ENCODE peak calls at places on chromosome X, in eight cellular contexts. G is RWPE2, W is pancreas, X is tibial nerve, T is left lung, N is sigmoid colon, I is H1, F is colonic mucosa. S is an unnamed sample. For H3K36me3, the result is how much of the 10 kb centered on the place peaks cover.

GRCh38 chrX:42519666-42520231 is 258.2 kb downstream of the PPP1R2C start:
- DNase-seq in G (no peak), W (no peak), X (no peak), T (no peak), N (no peak), I (no peak), F (no peak), S (no peak)

GRCh38 chrX:15619053-15619772 is 18.5 kb upstream of the ACE2 start:
- DNase-seq in G (no peak), W (no peak), X (no peak), T (no peak), N (no peak), I (no peak), F (peak), S (no peak)

GRCh38 chrX:152733261-152733975 is at the start of the genes CSAG1 and MAGEA12:
- DNase-seq in G (no peak), W (peak), X (no peak), T (no peak), N (no peak), I (no peak), F (no peak), S (no peak)

GRCh38 chrX:52983526-52983925 is 25.2 kb upstream of the FAM156A start:
- DNase-seq in G (no peak), W (no peak), X (no peak), T (no peak), N (peak), I (no peak), F (no peak), S (no peak)

GRCh38 chrX:40479777-40480318 is 100.9 kb upstream of the ATP6AP2 start:
- DNase-seq in G (no peak), W (no peak), X (no peak), T (no peak), N (no peak), I (no peak), F (no peak), S (no peak)

GRCh38 chrX:40061871-40062524 is 35.8 kb downstream of the BCOR start:
- DNase-seq in G (no peak), W (no peak), X (no peak), T (no peak), N (no peak), I (no peak), F (no peak), S (no peak)

GRCh38 chrX:102154218-102154860 is 1.4 kb downstream of the BEX5 start:
- DNase-seq in G (no peak), W (peak), X (no peak), T (no peak), N (no peak), I (peak), F (peak), S (no peak)

GRCh38 chrX:5681159-5681558 is 547.5 kb downstream of the NLGN4X start:
- DNase-seq in G (no peak), W (no peak), X (no peak), T (no peak), N (no peak), I (no peak), F (no peak), S (peak)

GRCh38 chrX:155048997-155049619 is 21.8 kb downstream of the CMC4 start:
- DNase-seq in G (no peak), W (peak), X (no peak), T (no peak), N (peak), I (no peak), F (peak), S (peak)

GRCh38 chrX:110004210-110004609 is 1.3 kb downstream of the TMEM164 start:
- DNase-seq in G (no peak), W (peak), X (no peak), T (peak), N (no peak), I (no peak), F (peak), S (no peak)

GRCh38 chrX:68895339-68896250 is 66.8 kb downstream of the EFNB1 start:
- DNase-seq in G (peak), W (peak), X (peak), T (no peak), N (peak), I (no peak), F (peak), S (no peak)

GRCh38 chrX:20066968-20067708 is 49.6 kb downstream of the MAP7D2 start:
- DNase-seq in G (no peak), W (no peak), X (no peak), T (no peak), N (no peak), I (no peak), F (peak), S (no peak)

GRCh38 chrX:140821280-140821679 is 111.7 kb downstream of the LINC00632 start:
- DNase-seq in G (no peak), W (no peak), X (no peak), T (no peak), N (no peak), I (peak), F (no peak), S (no peak)

GRCh38 chrX:120680090-120680489 is 50.2 kb upstream of the C1GALT1C1 start:
- DNase-seq in G (no peak), W (no peak), X (no peak), T (no peak), N (no peak), I (no peak), F (no peak), S (no peak)

GRCh38 chrX:47556045-47556623 is 4.9 kb upstream of the ARAF start:
- DNase-seq in G (peak), W (peak), X (peak), T (peak), N (peak), I (peak), F (peak), S (no peak)

GRCh38 chrX:151776113-151776790 is 41.7 kb downstream of the CNGA2 start:
- DNase-seq in G (no peak), W (no peak), X (no peak), T (no peak), N (no peak), I (no peak), F (no peak), S (no peak)

GRCh38 chrX:40173662-40174593 is 76.2 kb upstream of the BCOR start:
- DNase-seq in G (no peak), W (peak), X (no peak), T (peak), N (peak), I (no peak), F (peak), S (no peak)

GRCh38 chrX:71118032-71118984 is at the start of gene MED12:
- DNase-seq in G (peak), W (peak), X (peak), T (peak), N (peak), I (no peak), F (peak), S (no peak)

GRCh38 chrX:118968031-118968430 is 6.4 kb upstream of the LONRF3 start:
- DNase-seq in G (no peak), W (no peak), X (no peak), T (no peak), N (no peak), I (no peak), F (no peak), S (no peak)

GRCh38 chrX:39152106-39152649 is 350.9 kb downstream of the MID1IP1 start:
- DNase-seq in G (no peak), W (no peak), X (no peak), T (peak), N (no peak), I (no peak), F (peak), S (no peak)

GRCh38 chrX:119015407-119016242 is 41.2 kb downstream of the LONRF3 start:
- DNase-seq in G (peak), W (peak), X (no peak), T (peak), N (peak), I (no peak), F (no peak), S (no peak)

GRCh38 chrX:125203737-125204578 is 115.7 kb upstream of the TEX13C start:
- DNase-seq in G (peak), W (no peak), X (no peak), T (peak), N (no peak), I (no peak), F (no peak), S (no peak)

GRCh38 chrX:149948001-149948400 is 9.7 kb upstream of the EOLA2 start:
- DNase-seq in G (no peak), W (no peak), X (no peak), T (no peak), N (no peak), I (no peak), F (no peak), S (no peak)

GRCh38 chrX:44828008-44828605 is 15.7 kb upstream of the DUSP21 start:
- DNase-seq in G (peak), W (no peak), X (no peak), T (no peak), N (no peak), I (no peak), F (no peak), S (no peak)

GRCh38 chrX:118355225-118355920 is 9.5 kb downstream of the WDR44 start:
- DNase-seq in G (no peak), W (no peak), X (no peak), T (no peak), N (no peak), I (no peak), F (no peak), S (no peak)

GRCh38 chrX:68880846-68881513 is 52.2 kb downstream of the EFNB1 start:
- DNase-seq in G (no peak), W (no peak), X (no peak), T (no peak), N (no peak), I (no peak), F (no peak), S (no peak)

GRCh38 chrX:40471965-40472648 is 108.7 kb upstream of the ATP6AP2 start:
- DNase-seq in G (no peak), W (peak), X (no peak), T (no peak), N (peak), I (no peak), F (peak), S (no peak)

GRCh38 chrX:150212672-150213480 is 150.2 kb upstream of the MAMLD1 start:
- DNase-seq in G (no peak), W (no peak), X (no peak), T (no peak), N (no peak), I (no peak), F (no peak), S (no peak)

GRCh38 chrX:31527455-31528126 is 455.8 kb upstream of the FTHL17 start:
- DNase-seq in G (no peak), W (no peak), X (no peak), T (no peak), N (no peak), I (no peak), F (no peak), S (no peak)

GRCh38 chrX:150575415-150575814 is 7.0 kb downstream of the MTM1 start:
- DNase-seq in G (peak), W (no peak), X (no peak), T (no peak), N (no peak), I (no peak), F (peak), S (no peak)

GRCh38 chrX:56729152-56729557 is at the start of gene NBDY:
- DNase-seq in G (no peak), W (peak), X (no peak), T (peak), N (no peak), I (no peak), F (peak), S (no peak)

GRCh38 chrX:48592971-48593370 is 4.3 kb upstream of the WDR13 start:
- DNase-seq in G (no peak), W (no peak), X (no peak), T (no peak), N (no peak), I (no peak), F (no peak), S (no peak)

GRCh38 chrX:9765072-9765736 is 443 bp downstream of the GPR143 start:
- DNase-seq in G (no peak), W (no peak), X (no peak), T (no peak), N (no peak), I (no peak), F (no peak), S (no peak)

GRCh38 chrX:9767375-9767774 is 1.7 kb upstream of the GPR143 start:
- DNase-seq in G (no peak), W (no peak), X (no peak), T (no peak), N (no peak), I (no peak), F (no peak), S (no peak)

GRCh38 chrX:9770319-9770718 is 4.7 kb upstream of the GPR143 start:
- DNase-seq in G (no peak), W (no peak), X (no peak), T (no peak), N (no peak), I (no peak), F (no peak), S (no peak)

DNA sequence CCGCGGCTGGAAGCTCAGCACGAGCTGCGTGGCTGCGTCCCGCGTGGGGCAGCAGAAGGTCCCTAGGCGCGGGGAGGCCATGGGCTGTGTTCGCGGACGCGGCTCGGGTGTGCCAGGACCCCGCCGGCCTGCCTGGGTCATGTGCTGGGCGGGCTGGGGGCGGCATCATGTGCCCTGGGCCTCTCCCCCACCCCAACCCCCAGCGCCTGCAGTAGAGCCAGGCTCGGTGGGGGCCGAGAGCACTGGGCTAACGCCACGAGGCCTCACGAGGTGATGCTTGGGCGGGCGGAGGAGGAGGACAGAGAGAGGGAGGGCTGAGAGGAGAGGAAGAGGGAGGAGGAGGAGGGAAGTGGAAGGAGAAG is at the start of gene GPR143:
- DNase-seq in G (no peak), W (no peak), X (no peak), T (no peak), N (no peak), I (no peak), F (no peak), S (no peak)
- H3K4me3 ChIP-seq in G (no peak), W (no peak), X (no peak), T (no peak), N (no peak), I (peak), F (no peak), S (peak)

GRCh38 chrX:65524139-65524538 is 10.4 kb downstream of the LAS1L start:
- DNase-seq in G (no peak), W (no peak), X (no peak), T (no peak), N (no peak), I (no peak), F (no peak), S (no peak)
- H3K36me3 ChIP-seq in G (under half), W (under half), X (under half), T (half or more), N (under half), I (half or more), F (under half), S (under half)

DNA sequence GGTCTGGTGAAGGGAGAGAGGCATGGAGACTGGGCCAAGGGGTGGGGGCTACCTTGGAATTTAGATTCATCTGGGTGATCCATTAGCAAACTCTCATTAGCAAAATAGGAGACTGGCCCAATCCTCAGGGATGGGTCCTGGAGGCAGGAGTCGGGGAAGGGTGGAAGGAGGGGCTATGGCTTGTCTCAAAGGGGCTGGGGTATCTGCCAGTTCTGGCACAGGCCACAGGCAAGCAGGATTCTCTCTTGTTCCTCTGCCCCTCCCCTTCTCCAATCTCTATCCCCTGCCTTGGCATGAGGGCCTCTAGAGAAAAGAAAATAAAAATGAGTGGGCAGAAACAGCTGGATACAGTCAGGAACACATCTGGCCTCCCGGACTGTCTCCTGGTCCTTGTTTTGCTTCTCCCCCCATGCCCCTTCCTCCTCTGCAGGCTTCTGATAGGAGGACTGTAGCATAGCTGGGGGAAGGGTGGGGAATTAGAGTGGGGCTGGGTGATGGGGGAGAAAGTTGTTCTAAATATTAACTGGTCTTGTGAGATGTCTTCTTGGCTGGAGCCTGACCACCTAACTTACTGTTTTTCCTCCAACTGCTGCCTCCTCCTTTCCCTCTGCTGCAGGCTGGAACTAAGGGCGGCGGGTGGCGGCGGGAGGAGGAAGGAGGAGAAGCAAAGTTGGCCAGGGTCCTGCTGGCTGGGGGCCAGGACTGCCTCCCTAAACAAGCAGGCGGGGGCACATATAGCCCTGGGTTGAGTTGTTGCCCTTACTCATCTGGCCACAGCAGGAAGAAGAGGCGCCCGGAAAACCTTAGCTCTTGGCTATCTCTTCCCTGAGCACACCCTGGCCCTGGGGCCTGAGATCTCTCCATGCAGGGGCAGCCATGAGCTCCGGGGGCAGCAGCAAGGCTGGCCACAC is 53.3 kb upstream of the LAS1L start:
- DNase-seq in G (peak), W (peak), X (peak), T (peak), N (peak), I (no peak), F (peak), S (no peak)
- H3K27ac ChIP-seq in G (peak), W (no peak), X (peak), T (peak), N (peak), I (no peak), F (no peak), S (no peak)

GRCh38 chrX:153884136-153885076 is 1.6 kb downstream of the L1CAM start:
- DNase-seq in G (no peak), W (no peak), X (no peak), T (no peak), N (no peak), I (no peak), F (no peak), S (no peak)
- H3K4me3 ChIP-seq in G (peak), W (no peak), X (no peak), T (no peak), N (peak), I (peak), F (no peak), S (no peak)

GRCh38 chrX:13774696-13775095 is 40.1 kb downstream of the OFD1 start:
- DNase-seq in G (no peak), W (no peak), X (no peak), T (no peak), N (no peak), I (no peak), F (no peak), S (no peak)
- H3K36me3 ChIP-seq in G (under half), W (under half), X (under half), T (under half), N (under half), I (half or more), F (under half), S (under half)

DNA sequence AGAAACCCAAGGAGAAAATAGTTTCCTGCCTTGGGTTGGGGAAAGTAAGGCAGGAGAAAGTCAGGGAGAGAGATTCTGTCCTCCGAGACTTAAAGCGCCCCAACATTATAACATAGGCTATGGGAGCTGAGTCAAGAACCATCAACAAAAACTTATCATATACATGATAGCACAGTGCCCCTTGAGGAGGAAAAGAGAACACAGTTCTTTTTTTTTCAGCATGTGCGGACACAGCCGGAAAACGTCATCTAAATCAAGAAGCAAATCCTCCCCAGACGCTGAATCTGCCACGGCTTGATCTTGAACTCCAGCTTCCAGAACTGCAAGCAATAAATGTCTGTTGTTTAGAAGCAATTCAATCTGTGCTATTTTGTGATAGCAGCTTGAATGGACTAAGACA is 549.6 kb upstream of the PRKX start:
- DNase-seq in G (no peak), W (no peak), X (no peak), T (no peak), N (no peak), I (no peak), F (no peak), S (no peak)
- H3K27ac ChIP-seq in G (no peak), W (no peak), X (no peak), T (no peak), N (no peak), I (no peak), F (no peak), S (no peak)

DNA sequence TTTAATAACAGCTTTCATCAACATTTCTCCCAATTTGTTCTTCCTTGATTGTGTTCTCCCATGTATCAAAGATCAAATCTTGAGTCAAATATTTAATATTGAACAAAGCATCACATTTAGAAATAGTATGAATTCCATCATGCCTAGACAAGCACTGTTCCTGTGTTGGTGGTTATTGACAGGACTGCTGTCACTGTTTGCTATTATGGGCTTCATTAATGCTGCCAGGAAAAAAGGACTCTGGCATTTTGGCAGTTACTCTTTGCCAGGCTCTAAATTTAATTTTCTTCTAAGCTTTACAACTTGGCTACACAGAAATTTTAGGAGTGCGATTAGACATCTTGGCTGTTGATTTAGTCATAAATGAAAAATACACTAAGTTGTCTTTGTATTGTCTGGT is 295.9 kb upstream of the NRK start:
- DNase-seq in G (no peak), W (no peak), X (no peak), T (no peak), N (no peak), I (no peak), F (no peak), S (no peak)
- H3K4me3 ChIP-seq in G (no peak), W (no peak), X (no peak), T (no peak), N (no peak), I (no peak), F (no peak), S (no peak)

GRCh38 chrX:16862829-16863228 is 7.3 kb downstream of the RBBP7 start:
- DNase-seq in G (no peak), W (no peak), X (no peak), T (no peak), N (no peak), I (no peak), F (no peak), S (no peak)
- H3K36me3 ChIP-seq in G (under half), W (under half), X (under half), T (under half), N (under half), I (half or more), F (under half), S (under half)

GRCh38 chrX:139083191-139083590 is 371.7 kb upstream of the FGF13 start:
- DNase-seq in G (no peak), W (no peak), X (no peak), T (no peak), N (no peak), I (no peak), F (no peak), S (no peak)
- H3K27ac ChIP-seq in G (no peak), W (no peak), X (no peak), T (no peak), N (no peak), I (no peak), F (no peak), S (no peak)

S was measured in iPS DF 6.9.